ENCODE peak calls at places on chromosomes 2 and 18, in six cellular contexts. One of them, this sample, is unnamed.

GRCh38 chr2:54083440-54083839 is 32.0 kb upstream of the ACYP2 start:
- DNase-seq in tibial nerve: no peak
- DNase-seq in pancreas: no peak
- DNase-seq in neural progenitor cell: no peak
- DNase-seq in fibroblast of lung: no peak
- DNase-seq in A673: no peak
- DNase-seq in this sample: no peak

GRCh38 chr2:37588316-37588777 is 83.1 kb downstream of the CDC42EP3 start:
- DNase-seq in A673: no peak
- DNase-seq in fibroblast of lung: peak; percentile 38
- DNase-seq in neural progenitor cell: no peak
- DNase-seq in pancreas: no peak
- DNase-seq in tibial nerve: no peak
- DNase-seq in this sample: peak; percentile 47

GRCh38 chr2:72289283-72289682 is 141.6 kb upstream of the CYP26B1 start:
- DNase-seq in pancreas: no peak
- DNase-seq in fibroblast of lung: peak; percentile 33
- DNase-seq in tibial nerve: no peak
- DNase-seq in A673: no peak
- DNase-seq in neural progenitor cell: no peak
- DNase-seq in this sample: no peak

GRCh38 chr2:156017486-156017885 is 315.0 kb downstream of the NR4A2 start:
- DNase-seq in neural progenitor cell: no peak
- DNase-seq in pancreas: no peak
- DNase-seq in tibial nerve: no peak
- DNase-seq in fibroblast of lung: no peak
- DNase-seq in A673: no peak
- DNase-seq in this sample: no peak

GRCh38 chr2:71690231-71690834 is 237.0 kb downstream of the DYSF start:
- DNase-seq in A673: no peak
- DNase-seq in neural progenitor cell: no peak
- DNase-seq in tibial nerve: no peak
- DNase-seq in pancreas: no peak
- DNase-seq in fibroblast of lung: no peak
- DNase-seq in this sample: no peak

GRCh38 chr2:41698787-41699422 is 348.9 kb upstream of the PKDCC start:
- DNase-seq in tibial nerve: peak; percentile 24
- DNase-seq in A673: peak; percentile 42
- DNase-seq in fibroblast of lung: peak; percentile 17
- DNase-seq in neural progenitor cell: peak; percentile 70
- DNase-seq in pancreas: peak; percentile 23
- DNase-seq in this sample: peak; percentile 22

GRCh38 chr18:9734189-9734588 is 26.1 kb downstream of the RAB31 start:
- DNase-seq in tibial nerve: no peak
- DNase-seq in A673: no peak
- DNase-seq in fibroblast of lung: no peak
- DNase-seq in pancreas: no peak
- DNase-seq in neural progenitor cell: no peak
- DNase-seq in this sample: no peak

GRCh38 chr2:229815858-229816257 is 101.5 kb upstream of the DNER start:
- DNase-seq in neural progenitor cell: no peak
- DNase-seq in A673: peak; percentile 44
- DNase-seq in tibial nerve: no peak
- DNase-seq in fibroblast of lung: no peak
- DNase-seq in pancreas: no peak
- DNase-seq in this sample: no peak

GRCh38 chr2:57894353-57894752 is 152.3 kb upstream of the VRK2 start:
- DNase-seq in A673: no peak
- DNase-seq in neural progenitor cell: no peak
- DNase-seq in tibial nerve: no peak
- DNase-seq in fibroblast of lung: no peak
- DNase-seq in pancreas: no peak
- DNase-seq in this sample: no peak

DNA sequence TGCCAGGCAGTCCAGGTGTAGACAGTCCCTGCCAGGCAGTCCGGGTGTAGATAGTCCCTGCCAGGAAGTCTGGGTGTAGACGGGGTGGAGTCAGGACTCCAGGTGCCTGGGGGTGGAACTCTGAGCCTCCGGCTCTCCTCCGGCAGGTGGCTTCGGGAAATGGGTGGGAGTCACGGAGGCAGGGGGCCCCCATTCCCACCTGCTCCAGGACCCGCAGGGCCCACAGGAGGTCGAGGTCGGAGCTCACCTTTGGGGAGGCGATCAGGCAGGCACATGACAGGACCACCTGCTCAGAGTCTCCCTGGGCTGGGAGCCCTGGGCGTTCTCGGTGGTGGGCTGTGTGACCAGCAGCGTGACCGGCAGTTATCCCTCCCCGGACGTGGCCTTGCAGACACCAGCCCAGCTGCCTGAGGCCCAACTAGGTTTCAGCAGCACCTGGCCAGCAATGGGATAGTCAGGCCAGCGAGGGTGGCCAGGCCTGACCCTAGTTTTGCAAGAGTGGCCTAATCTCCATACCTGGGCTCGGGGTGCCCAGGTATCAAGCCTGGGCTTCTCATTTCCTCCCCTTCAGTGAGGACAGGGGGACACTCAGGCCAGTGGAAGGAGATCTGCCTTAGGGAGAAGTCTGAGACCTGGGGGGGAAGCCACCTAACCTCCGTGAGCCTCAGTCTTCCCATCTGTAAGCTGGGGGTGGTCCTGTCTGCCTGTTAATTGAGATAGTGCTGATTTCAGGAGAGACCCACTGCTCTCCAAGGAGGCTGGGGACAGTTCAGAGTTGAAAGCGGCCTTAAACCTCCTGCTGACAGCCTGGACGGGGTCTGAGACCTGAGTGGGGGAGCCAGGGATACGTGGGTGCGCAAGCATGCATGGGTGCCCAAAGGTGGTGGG is 13.2 kb downstream of the GPC1 start:
- DNase-seq in pancreas: no peak
- DNase-seq in tibial nerve: no peak
- DNase-seq in fibroblast of lung: no peak
- DNase-seq in neural progenitor cell: no peak
- DNase-seq in A673: no peak
- DNase-seq in this sample: no peak
- H3K27ac ChIP-seq in pancreas: no peak overlapping the region
- H3K27ac ChIP-seq in tibial nerve: no peak overlapping the region
- H3K27ac ChIP-seq in fibroblast of lung: no peak overlapping the region
- H3K27ac ChIP-seq in neural progenitor cell: no peak overlapping the region
- H3K27ac ChIP-seq in A673: no peak overlapping the region
- H3K27ac ChIP-seq in this sample: no peak overlapping the region

DNA sequence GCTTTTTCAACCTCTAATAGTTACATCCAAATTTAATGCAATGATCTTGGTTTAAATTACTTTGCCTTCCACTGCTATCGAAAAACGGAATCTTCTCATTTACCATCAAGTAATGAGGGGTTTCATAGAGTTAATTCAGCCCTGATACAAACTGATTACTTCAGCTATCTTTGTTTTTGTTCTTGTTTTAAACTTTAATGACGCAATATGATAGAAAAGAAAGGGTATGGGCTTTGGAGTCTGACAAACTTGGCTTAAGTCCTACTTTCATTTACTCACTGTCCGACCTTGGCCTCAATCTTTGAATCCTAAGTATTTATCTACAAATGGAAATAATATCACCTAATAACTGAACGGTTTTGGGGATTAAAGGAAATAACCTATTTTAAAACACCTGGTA is 16.1 kb downstream of the ADAM17 start:
- DNase-seq in fibroblast of lung: peak; percentile 82
- DNase-seq in neural progenitor cell: no peak
- DNase-seq in A673: no peak
- DNase-seq in pancreas: no peak
- DNase-seq in tibial nerve: no peak
- DNase-seq in this sample: no peak
- H3K4me1 ChIP-seq in fibroblast of lung: no peaks in the 10 kb centered on the region
- H3K4me1 ChIP-seq in neural progenitor cell: no peaks in the 10 kb centered on the region
- H3K4me1 ChIP-seq in A673: peaks cover 43% of the 10 kb centered on the region
- H3K4me1 ChIP-seq in pancreas: peaks cover 14% of the 10 kb centered on the region
- H3K4me1 ChIP-seq in tibial nerve: no peaks in the 10 kb centered on the region
- H3K4me1 ChIP-seq in this sample: peaks cover 16% of the 10 kb centered on the region

GRCh38 chr2:46145840-46146239 is 151.4 kb upstream of the EPAS1 start:
- DNase-seq in tibial nerve: no peak
- DNase-seq in neural progenitor cell: no peak
- DNase-seq in fibroblast of lung: no peak
- DNase-seq in pancreas: no peak
- DNase-seq in A673: no peak
- DNase-seq in this sample: no peak

GRCh38 chr2:46143401-46144132 is 153.6 kb upstream of the EPAS1 start:
- DNase-seq in A673: no peak
- DNase-seq in pancreas: no peak
- DNase-seq in tibial nerve: no peak
- DNase-seq in fibroblast of lung: no peak
- DNase-seq in neural progenitor cell: no peak
- DNase-seq in this sample: no peak

GRCh38 chr2:46145017-46145416 is 152.2 kb upstream of the EPAS1 start:
- DNase-seq in pancreas: no peak
- DNase-seq in A673: no peak
- DNase-seq in fibroblast of lung: no peak
- DNase-seq in tibial nerve: no peak
- DNase-seq in neural progenitor cell: no peak
- DNase-seq in this sample: no peak

GRCh38 chr2:46142546-46143329 is 154.5 kb upstream of the EPAS1 start:
- DNase-seq in neural progenitor cell: no peak
- DNase-seq in pancreas: no peak
- DNase-seq in fibroblast of lung: no peak
- DNase-seq in tibial nerve: no peak
- DNase-seq in A673: no peak
- DNase-seq in this sample: no peak

DNA sequence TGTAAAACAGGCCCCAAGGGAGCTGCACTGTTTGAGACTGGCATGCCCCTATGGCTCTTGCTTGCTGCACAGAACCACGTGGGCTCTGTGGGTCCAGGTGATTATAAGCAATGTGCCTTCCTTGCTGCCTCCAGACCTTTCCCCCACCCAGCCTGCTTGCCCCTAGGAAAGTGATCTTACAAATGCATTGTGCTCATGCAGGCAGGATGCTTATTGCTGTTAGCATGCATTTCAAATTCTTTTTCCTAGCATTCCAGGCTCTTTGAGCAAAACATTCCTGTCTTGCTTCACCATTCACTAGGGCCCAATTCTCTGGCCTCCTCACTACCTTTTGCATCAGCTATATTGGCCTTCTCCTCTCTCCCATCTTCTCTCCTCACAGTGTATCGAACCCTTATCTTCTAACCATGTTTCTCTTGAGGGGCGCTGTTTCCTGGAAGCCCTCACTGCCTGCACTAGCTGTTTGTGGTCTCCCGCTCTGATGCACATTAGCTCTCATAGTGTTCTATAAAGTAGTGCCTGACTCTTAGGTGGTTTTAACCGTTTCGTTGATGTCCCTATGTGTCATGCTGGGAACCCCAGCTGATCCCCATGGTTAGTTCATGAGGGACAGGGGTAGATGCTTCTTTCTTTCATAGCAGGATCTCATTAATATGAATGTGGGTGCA is 152.9 kb upstream of the EPAS1 start:
- DNase-seq in fibroblast of lung: no peak
- DNase-seq in neural progenitor cell: no peak
- DNase-seq in pancreas: no peak
- DNase-seq in tibial nerve: no peak
- DNase-seq in A673: no peak
- DNase-seq in this sample: no peak
- H3K4me3 ChIP-seq in fibroblast of lung: no peak overlapping the region
- H3K4me3 ChIP-seq in neural progenitor cell: no peak overlapping the region
- H3K4me3 ChIP-seq in pancreas: no peak overlapping the region
- H3K4me3 ChIP-seq in tibial nerve: no peak overlapping the region
- H3K4me3 ChIP-seq in A673: no peak overlapping the region
- H3K4me3 ChIP-seq in this sample: no peak overlapping the region

DNA sequence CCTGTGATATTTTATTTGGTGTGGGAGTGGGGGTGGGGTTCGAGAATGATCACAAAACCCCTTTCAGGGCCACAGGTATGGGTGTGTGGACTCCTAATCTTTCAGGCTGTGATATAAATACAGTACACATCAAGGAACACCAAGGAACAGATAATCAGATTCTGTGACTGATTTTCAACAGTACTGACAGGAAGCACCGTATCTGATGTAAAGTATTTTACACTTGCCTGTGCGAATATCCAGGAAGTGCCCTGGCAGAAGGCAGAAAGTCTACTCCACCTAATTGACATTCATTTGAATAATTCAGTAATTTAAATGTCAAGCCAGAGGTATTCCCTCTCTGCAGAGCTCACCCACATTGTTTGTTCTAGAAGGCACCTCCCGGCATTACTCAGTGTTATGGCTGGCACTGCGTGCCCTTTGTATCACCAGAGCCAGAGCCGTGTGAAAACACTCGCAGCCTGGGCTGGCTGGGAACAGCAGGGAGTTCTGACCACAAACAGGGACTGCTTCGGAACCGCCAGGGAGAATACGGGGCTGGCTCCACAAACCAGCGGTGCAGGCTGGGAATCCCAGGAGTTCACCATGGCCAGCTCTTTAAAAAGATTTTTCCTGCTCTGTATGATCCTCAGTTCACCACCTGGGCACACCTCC is 91.8 kb downstream of the ACVR1 start:
- DNase-seq in A673: peak; percentile 68
- DNase-seq in fibroblast of lung: peak; percentile 38
- DNase-seq in pancreas: peak; percentile 74
- DNase-seq in neural progenitor cell: no peak
- DNase-seq in tibial nerve: no peak
- DNase-seq in this sample: no peak
- H3K27ac ChIP-seq in A673: peak overlapping the region; percentile 5
- H3K27ac ChIP-seq in fibroblast of lung: no peak overlapping the region
- H3K27ac ChIP-seq in pancreas: peak overlapping the region; percentile 75
- H3K27ac ChIP-seq in neural progenitor cell: no peak overlapping the region
- H3K27ac ChIP-seq in tibial nerve: no peak overlapping the region
- H3K27ac ChIP-seq in this sample: no peak overlapping the region